ENCODE peak calls at places on chromosomes 12 and 14, in eight cellular contexts. Z is body of pancreas, L is fibroblast of the aortic adventitia, R is mucosa of descending colon, O is WTC11, F is neural progenitor cell, M is stomach, K is A549. H is an unnamed sample.

GRCh38 chr14:30610719-30611388 is 11.3 kb upstream of the SCFD1 start:
- DNase-seq in M (peak; percentile 60), F (no peak), R (peak; percentile 70), K (peak; percentile 13), L (peak; percentile 84), Z (peak; percentile 77), O (no peak), H (peak; percentile 33)

GRCh38 chr12:116916122-116916521 is 5.4 kb downstream of the FBXW8 start:
- DNase-seq in K (no peak), O (no peak), R (no peak), Z (no peak), L (peak; percentile 57), F (no peak), M (no peak), H (no peak)

GRCh38 chr12:30694971-30695326 is 720 bp downstream of the IPO8 start:
- DNase-seq in O (peak; percentile 24), M (peak; percentile 40), K (peak; percentile 57), L (peak; percentile 37), F (peak; percentile 64), Z (peak; percentile 69), R (peak; percentile 64), H (peak; percentile 50)

GRCh38 chr12:27965411-27965810 is 7.1 kb downstream of the PTHLH start:
- DNase-seq in Z (no peak), K (no peak), M (no peak), O (no peak), L (peak; percentile 57), R (no peak), F (no peak), H (no peak)

GRCh38 chr14:22767323-22767589 is 768 bp downstream of the OXA1L start:
- DNase-seq in O (no peak), L (no peak), K (no peak), F (no peak), R (no peak), M (no peak), Z (no peak), H (no peak)

GRCh38 chr12:67649165-67650126 is 901 bp downstream of the DYRK2 start:
- DNase-seq in F (peak; percentile 57), Z (peak; percentile 42), R (peak; percentile 77), O (peak; percentile 53), M (peak; percentile 43), L (no peak), K (peak; percentile 31), H (peak; percentile 38)

GRCh38 chr12:768434-768833 is 16.1 kb downstream of the WNK1 start:
- DNase-seq in R (no peak), M (no peak), O (no peak), Z (no peak), K (no peak), L (no peak), F (no peak), H (no peak)

GRCh38 chr14:46571970-46572369 is 79.6 kb downstream of the RPL10L start:
- DNase-seq in O (no peak), Z (no peak), M (no peak), F (no peak), L (no peak), R (no peak), K (no peak), H (no peak)

GRCh38 chr14:53144244-53144643 is 8.9 kb downstream of the DDHD1 start:
- DNase-seq in O (no peak), R (no peak), L (no peak), F (no peak), M (no peak), Z (no peak), K (no peak), H (no peak)

GRCh38 chr12:50055831-50056628 is 1.4 kb upstream of the ASIC1 start:
- DNase-seq in Z (peak; percentile 47), R (peak; percentile 54), M (peak; percentile 46), L (peak; percentile 46), K (peak; percentile 85), O (peak; percentile 72), F (peak; percentile 82), H (peak; percentile 59)

GRCh38 chr12:64733857-64734256 is 25.3 kb downstream of the GNS start:
- DNase-seq in L (no peak), F (no peak), M (no peak), R (no peak), O (no peak), Z (peak; percentile 37), K (peak; percentile 28), H (no peak)

GRCh38 chr14:63493246-63493645 is 49.9 kb downstream of the PPP2R5E start:
- DNase-seq in K (no peak), M (no peak), O (no peak), L (no peak), F (peak; percentile 64), Z (no peak), R (no peak), H (no peak)

GRCh38 chr14:100107236-100107635 is 42.0 kb downstream of the EVL start:
- DNase-seq in M (no peak), R (no peak), K (no peak), F (no peak), O (no peak), Z (no peak), L (no peak), H (no peak)

GRCh38 chr14:55240526-55241178 is 30.6 kb upstream of the FBXO34 start:
- DNase-seq in K (no peak), Z (no peak), M (no peak), O (peak; percentile 77), F (peak; percentile 73), R (no peak), L (peak; percentile 31), H (peak; percentile 42)

GRCh38 chr14:55243813-55244212 is 27.4 kb upstream of the FBXO34 start:
- DNase-seq in L (no peak), O (no peak), R (no peak), Z (no peak), F (no peak), K (no peak), M (no peak), H (no peak)

GRCh38 chr14:55241673-55242072 is 29.5 kb upstream of the FBXO34 start:
- DNase-seq in K (no peak), R (no peak), O (no peak), M (no peak), L (no peak), F (no peak), Z (no peak), H (no peak)

GRCh38 chr14:55249423-55249822 is 21.8 kb upstream of the FBXO34 start:
- DNase-seq in F (no peak), K (no peak), L (peak; percentile 64), M (no peak), Z (no peak), R (no peak), O (no peak), H (no peak)

DNA sequence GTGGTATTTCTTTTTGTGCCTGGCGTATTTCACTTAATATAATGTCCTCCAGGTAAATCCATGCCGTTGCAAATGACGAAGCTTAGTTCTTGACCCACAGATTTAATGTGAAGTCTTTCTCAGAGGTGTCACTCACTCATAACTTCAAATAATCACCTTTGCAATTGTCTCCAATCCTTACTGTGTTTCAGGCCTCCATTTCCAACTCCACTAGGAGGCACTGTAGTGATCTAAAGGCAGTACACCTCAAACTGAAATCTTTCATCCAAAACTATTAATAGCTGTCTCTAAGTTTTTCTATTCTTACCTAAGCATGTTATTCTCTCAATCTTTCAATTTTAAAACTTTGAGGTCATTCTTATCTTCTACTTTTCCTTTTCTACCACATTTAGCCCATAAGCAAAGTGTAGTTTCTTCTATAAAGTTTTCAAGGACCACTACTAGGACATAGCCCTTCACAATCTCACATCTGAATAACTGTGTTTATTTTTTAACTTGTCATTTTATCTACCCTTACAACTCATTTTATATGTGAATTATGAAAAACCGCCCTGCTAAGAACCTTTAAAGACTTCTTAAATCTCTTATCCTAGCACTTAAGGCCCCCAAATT is 25.5 kb upstream of the FBXO34 start:
- DNase-seq in F (peak; percentile 38), O (no peak), M (no peak), L (peak; percentile 53), R (no peak), Z (peak; percentile 50), K (no peak), H (peak; percentile 34)
- TF ChIP-seq CTCF in F (peak; percentile 66), O (no peak), M (peak; percentile 37), L (peak; percentile 78), R (peak; percentile 38), Z (peak; percentile 57), K (peak; percentile 59), H (peak; percentile 36)

GRCh38 chr12:52249511-52250047 is 16.5 kb downstream of the KRT7 start:
- DNase-seq in R (no peak), L (no peak), O (no peak), F (no peak), Z (no peak), K (no peak), M (no peak), H (no peak)

GRCh38 chr12:52248541-52249035 is 15.5 kb downstream of the KRT7 start:
- DNase-seq in F (no peak), K (no peak), M (peak; percentile 17), O (no peak), R (no peak), Z (no peak), L (no peak), H (no peak)

GRCh38 chr12:52251367-52252055 is 18.5 kb downstream of the KRT7 start:
- DNase-seq in R (no peak), F (no peak), L (no peak), M (no peak), O (no peak), Z (no peak), K (no peak), H (no peak)

GRCh38 chr12:52249041-52249461 is 16.0 kb downstream of the KRT7 start:
- DNase-seq in F (no peak), O (no peak), L (peak; percentile 36), Z (peak; percentile 96), K (no peak), M (peak; percentile 84), R (no peak), H (no peak)

GRCh38 chr12:52250048-52250990 is 17.3 kb downstream of the KRT7 start:
- DNase-seq in F (peak; percentile 76), L (no peak), R (no peak), M (no peak), O (peak; percentile 74), Z (no peak), K (no peak), H (peak; percentile 58)
- TF ChIP-seq CTCF in F (peak; percentile 44), L (no peak), R (no peak), M (no peak), O (no peak), Z (peak; percentile 14), K (peak; percentile 18), H (no peak)

GRCh38 chr14:91924871-91925726 is 22.4 kb downstream of the FBLN5 start:
- DNase-seq in O (peak; percentile 15), L (peak; percentile 83), Z (no peak), F (no peak), K (no peak), R (no peak), M (no peak), H (no peak)
- TF ChIP-seq CTCF in O (no peak), L (no peak), Z (no peak), F (no peak), K (no peak), R (no peak), M (no peak), H (no peak)

DNA sequence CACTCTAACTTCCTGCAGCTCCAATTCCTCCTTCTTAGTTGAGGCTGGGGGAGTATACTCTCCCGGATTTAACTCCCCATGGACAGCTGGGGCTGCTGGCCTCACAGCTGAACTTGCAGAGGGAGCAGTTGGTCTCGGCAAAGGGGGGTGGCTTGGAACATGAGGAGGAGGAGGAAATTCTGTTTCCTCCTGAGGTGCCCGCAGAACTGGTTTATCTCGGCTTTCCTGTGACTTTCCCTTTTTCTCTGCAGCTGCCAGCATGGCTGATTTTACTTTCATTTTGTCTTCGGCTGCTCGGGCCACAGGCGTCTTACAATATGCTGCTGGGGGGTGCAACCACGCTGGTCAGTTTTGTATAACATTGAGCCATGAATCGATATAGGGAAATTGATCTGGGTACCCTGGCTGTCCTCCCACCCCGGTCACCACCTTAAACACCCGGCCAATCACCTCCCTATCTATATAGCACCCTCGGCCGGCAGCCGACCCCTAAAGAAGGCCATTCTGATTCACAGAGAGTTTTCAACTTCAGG is 1317.6 kb downstream of the TMEM121 start:
- DNase-seq in O (no peak), L (no peak), F (no peak), R (peak; percentile 68), M (peak; percentile 75), Z (peak; percentile 79), K (peak; percentile 23), H (no peak)
- TF ChIP-seq CTCF in O (no peak), L (no peak), F (no peak), R (no peak), M (no peak), Z (no peak), K (no peak), H (no peak)

H was measured in endothelial cell.